ENCODE peak calls at places on chromosomes 1 and 21, in eight cellular contexts. H is NT2/D1; D is hippocampal formation; A is GM10248; M is memory B cell; Z is type B pancreatic cell; S is fibroblast of lung; O is stimulated activated CD4-positive, alpha-beta T cell treated with anti-CD3 and anti-CD28 coated beads, Interleukin-15, amount 100 ng/mL, for 1 hour. E is an unnamed sample.
A peak's percentile ranks its signal among the peaks of the same experiment; 100 is the strongest.

GRCh38 chr1:241645199-241645598 is 5.0 kb upstream of the CHML start:
- DNase-seq in H (no peak), D (no peak), A (no peak), M (no peak), Z (no peak), S (no peak), O (no peak), E (no peak)

GRCh38 chr1:181398544-181398943 is 84.8 kb upstream of the CACNA1E start:
- DNase-seq in H (no peak), D (no peak), A (peak; percentile 81), M (no peak), Z (no peak), S (no peak), O (no peak), E (no peak)

GRCh38 chr1:24735619-24736375 is 9.4 kb upstream of the CLIC4 start:
- DNase-seq in H (no peak), D (no peak), A (no peak), M (no peak), Z (no peak), S (peak; percentile 71), O (no peak), E (no peak)

GRCh38 chr1:211285196-211285595 is 26.0 kb downstream of the RCOR3 start:
- DNase-seq in H (no peak), D (no peak), A (no peak), M (no peak), Z (no peak), S (peak; percentile 85), O (no peak), E (no peak)

GRCh38 chr21:25952306-25952705 is 217.5 kb downstream of the GABPA start:
- DNase-seq in H (no peak), D (no peak), A (no peak), M (no peak), Z (no peak), S (no peak), O (no peak), E (no peak)

GRCh38 chr1:229624521-229624905 is 1.4 kb downstream of the TAF5L start:
- DNase-seq in H (no peak), D (no peak), A (no peak), M (no peak), Z (no peak), S (no peak), O (no peak), E (no peak)

GRCh38 chr21:35035116-35035515 is 14.0 kb downstream of the RUNX1 start:
- DNase-seq in H (no peak), D (no peak), A (no peak), M (no peak), Z (no peak), S (no peak), O (no peak), E (no peak)

GRCh38 chr1:205147191-205147590 is 25.4 kb upstream of the RBBP5 start:
- DNase-seq in H (no peak), D (no peak), A (no peak), M (no peak), Z (no peak), S (peak; percentile 84), O (no peak), E (no peak)

GRCh38 chr1:192224386-192224785 is 66.1 kb downstream of the RGS18 start:
- DNase-seq in H (no peak), D (no peak), A (no peak), M (no peak), Z (no peak), S (peak; percentile 41), O (no peak), E (no peak)

GRCh38 chr1:224082146-224082545 is 31.8 kb upstream of the FBXO28 start:
- DNase-seq in H (peak; percentile 27), D (no peak), A (no peak), M (no peak), Z (no peak), S (peak; percentile 81), O (no peak), E (no peak)

GRCh38 chr1:226977973-226978344 is 37.9 kb downstream of the COQ8A start:
- DNase-seq in H (no peak), D (no peak), A (no peak), M (no peak), Z (no peak), S (no peak), O (no peak), E (no peak)

GRCh38 chr1:41799723-41800122 is 119.0 kb downstream of the HIVEP3 start:
- DNase-seq in H (no peak), D (no peak), A (no peak), M (no peak), Z (no peak), S (peak; percentile 8), O (no peak), E (no peak)

GRCh38 chr1:86773331-86774288 is 69.2 kb downstream of the SH3GLB1 start:
- DNase-seq in H (no peak), D (no peak), A (no peak), M (no peak), Z (no peak), S (peak; percentile 56), O (no peak), E (no peak)